ENCODE peak calls at places on chromosome 21, in seven cellular contexts. C is adipocyte, U is PC-3, X is ascending aorta, G is OCI-LY7, R is heart right ventricle, F is stomach. A is an unnamed sample.

GRCh38 chr21:46610018-46610701 is 5.3 kb upstream of the S100B start:
- DNase-seq in C (no peak), U (no peak), X (no peak), G (no peak), R (no peak), F (no peak), A (no peak)

GRCh38 chr21:46662765-46663500 is 27.5 kb downstream of the PRMT2 start:
- DNase-seq in C (no peak), U (no peak), X (no peak), G (no peak), R (no peak), F (no peak), A (no peak)

GRCh38 chr21:42254631-42255030 is 35.7 kb downstream of the ABCG1 start:
- DNase-seq in C (no peak), U (no peak), X (no peak), G (no peak), R (no peak), F (no peak), A (no peak)

GRCh38 chr21:29470397-29470796 is 171.7 kb downstream of the BACH1 start:
- DNase-seq in C (no peak), U (no peak), X (no peak), G (no peak), R (no peak), F (no peak), A (no peak)

GRCh38 chr21:42843021-42843420 is 36.3 kb downstream of the WDR4 start:
- DNase-seq in C (no peak), U (no peak), X (no peak), G (no peak), R (no peak), F (no peak), A (no peak)

GRCh38 chr21:25563399-25564116 is 43.7 kb downstream of the MRPL39 start:
- DNase-seq in C (no peak), U (no peak), X (no peak), G (no peak), R (no peak), F (no peak), A (no peak)

GRCh38 chr21:33022828-33023573 is 2.7 kb upstream of the OLIG2 start:
- DNase-seq in C (no peak), U (no peak), X (no peak), G (no peak), R (no peak), F (no peak), A (no peak)

GRCh38 chr21:36129219-36129618 is 5.7 kb upstream of the CBR3 start:
- DNase-seq in C (no peak), U (no peak), X (peak; percentile 38), G (no peak), R (no peak), F (no peak), A (no peak)

GRCh38 chr21:26966360-26966977 is 419 bp downstream of the ADAMTS5 start:
- DNase-seq in C (peak; percentile 64), U (no peak), X (peak; percentile 63), G (no peak), R (no peak), F (no peak), A (peak; percentile 65)

DNA sequence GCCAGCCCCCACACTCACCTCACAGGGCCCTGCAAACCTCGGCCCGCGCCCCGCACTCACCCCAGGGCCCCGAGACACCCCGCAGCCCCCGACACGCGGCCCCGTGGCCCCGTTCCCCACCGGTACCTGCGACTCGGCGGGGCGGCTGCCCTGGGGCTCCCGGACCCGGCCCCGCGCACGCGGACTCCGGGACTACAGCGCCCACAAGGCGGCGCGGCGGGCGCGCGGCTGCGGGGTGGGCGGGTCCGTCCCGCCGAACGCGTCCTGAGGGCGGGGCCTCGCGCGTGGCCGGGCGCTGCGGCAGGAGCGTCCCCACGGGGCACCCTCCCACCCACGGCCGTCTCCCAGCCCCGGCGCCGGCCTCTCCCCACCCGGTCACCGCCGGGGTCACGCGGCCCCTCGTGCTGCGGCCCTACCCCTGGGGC is at the start of gene SLC19A1:
- DNase-seq in C (peak; percentile 88), U (peak; percentile 77), X (peak; percentile 79), G (peak; percentile 73), R (peak; percentile 46), F (peak; percentile 79), A (peak; percentile 40)
- H3K4me1 ChIP-seq in C (peaks cover 18% of the 10 kb centered on the region), U (peaks cover 17% of the 10 kb centered on the region), X (no peaks in the 10 kb centered on the region), G (no peaks in the 10 kb centered on the region), R (peaks cover 14% of the 10 kb centered on the region), F (peaks cover 46% of the 10 kb centered on the region), A (peaks cover 18% of the 10 kb centered on the region)

GRCh38 chr21:40793057-40793456 is 53.9 kb downstream of the DSCAM start:
- DNase-seq in C (peak; percentile 26), U (no peak), X (no peak), G (no peak), R (no peak), F (no peak), A (no peak)
- H3K4me1 ChIP-seq in C (no peaks in the 10 kb centered on the region), U (no peaks in the 10 kb centered on the region), X (no peaks in the 10 kb centered on the region), G (no peaks in the 10 kb centered on the region), R (no peaks in the 10 kb centered on the region), F (no peaks in the 10 kb centered on the region), A (no peaks in the 10 kb centered on the region)

GRCh38 chr21:44328242-44328895 is 10.8 kb downstream of the CFAP410 start:
- DNase-seq in C (no peak), U (no peak), X (no peak), G (no peak), R (no peak), F (no peak), A (no peak)
- H3K4me1 ChIP-seq in C (no peaks in the 10 kb centered on the region), U (no peaks in the 10 kb centered on the region), X (no peaks in the 10 kb centered on the region), G (no peaks in the 10 kb centered on the region), R (no peaks in the 10 kb centered on the region), F (no peaks in the 10 kb centered on the region), A (no peaks in the 10 kb centered on the region)

GRCh38 chr21:39888848-39889247 is 21.6 kb downstream of the PCP4 start:
- DNase-seq in C (no peak), U (no peak), X (no peak), G (no peak), R (no peak), F (no peak), A (no peak)
- H3K4me1 ChIP-seq in C (peaks cover 8% of the 10 kb centered on the region), U (no peaks in the 10 kb centered on the region), X (peaks cover 3% of the 10 kb centered on the region), G (no peaks in the 10 kb centered on the region), R (no peaks in the 10 kb centered on the region), F (no peaks in the 10 kb centered on the region), A (no peaks in the 10 kb centered on the region)

GRCh38 chr21:34075760-34076159 is 2.4 kb downstream of the MRPS6 start:
- DNase-seq in C (peak; percentile 19), U (no peak), X (no peak), G (no peak), R (no peak), F (no peak), A (no peak)

GRCh38 chr21:34080693-34081092 is 7.3 kb downstream of the MRPS6 start:
- DNase-seq in C (no peak), U (peak; percentile 34), X (no peak), G (no peak), R (no peak), F (no peak), A (no peak)

GRCh38 chr21:34076835-34077234 is 3.5 kb downstream of the MRPS6 start:
- DNase-seq in C (no peak), U (no peak), X (no peak), G (no peak), R (no peak), F (no peak), A (no peak)

GRCh38 chr21:34077888-34078287 is 4.5 kb downstream of the MRPS6 start:
- DNase-seq in C (no peak), U (no peak), X (no peak), G (no peak), R (no peak), F (no peak), A (no peak)

GRCh38 chr21:34078915-34079314 is 5.5 kb downstream of the MRPS6 start:
- DNase-seq in C (no peak), U (peak; percentile 25), X (no peak), G (no peak), R (no peak), F (no peak), A (no peak)
- H3K4me1 ChIP-seq in C (peaks cover 65% of the 10 kb centered on the region), U (peaks cover 53% of the 10 kb centered on the region), X (peaks cover 14% of the 10 kb centered on the region), G (peaks cover 38% of the 10 kb centered on the region), R (peaks cover 40% of the 10 kb centered on the region), F (peaks cover 91% of the 10 kb centered on the region), A (peaks cover 47% of the 10 kb centered on the region)

DNA sequence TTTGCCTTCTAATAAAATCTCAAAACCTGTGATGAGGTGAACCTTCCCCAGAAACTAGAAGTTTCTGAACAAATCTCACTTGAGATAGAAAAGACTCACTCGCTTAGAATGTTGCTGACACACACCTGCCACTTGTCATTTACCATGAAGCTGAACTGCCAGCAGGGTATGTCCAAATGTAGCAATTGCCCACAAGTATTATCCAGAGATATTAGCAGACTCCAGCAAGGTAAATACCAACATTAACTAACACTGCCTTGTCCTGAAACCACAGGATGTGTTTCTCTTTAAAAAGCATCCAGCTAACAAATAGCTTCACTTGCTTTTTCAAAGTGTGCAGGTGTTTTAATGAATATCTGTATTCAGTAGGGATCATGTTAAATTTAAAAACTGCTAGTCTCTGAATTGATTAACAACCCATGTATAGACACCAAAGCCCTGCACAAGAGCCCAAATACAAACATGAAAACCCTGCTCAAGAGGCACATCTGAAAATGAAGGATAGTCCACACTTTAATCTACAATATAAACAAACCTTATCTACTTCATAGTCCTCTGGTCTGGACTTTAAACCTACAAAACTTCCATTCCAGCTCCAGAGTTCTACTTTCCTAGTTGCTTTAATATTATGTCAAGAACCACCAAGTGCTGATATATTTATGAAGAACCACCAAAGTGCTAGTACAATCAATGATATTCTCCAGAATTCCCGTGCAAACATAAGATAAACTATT is 19.3 kb downstream of the KRTAP8-1 start:
- DNase-seq in C (no peak), U (no peak), X (no peak), G (no peak), R (no peak), F (no peak), A (no peak)
- H3K4me1 ChIP-seq in C (no peaks in the 10 kb centered on the region), U (no peaks in the 10 kb centered on the region), X (no peaks in the 10 kb centered on the region), G (no peaks in the 10 kb centered on the region), R (no peaks in the 10 kb centered on the region), F (no peaks in the 10 kb centered on the region), A (no peaks in the 10 kb centered on the region)

DNA sequence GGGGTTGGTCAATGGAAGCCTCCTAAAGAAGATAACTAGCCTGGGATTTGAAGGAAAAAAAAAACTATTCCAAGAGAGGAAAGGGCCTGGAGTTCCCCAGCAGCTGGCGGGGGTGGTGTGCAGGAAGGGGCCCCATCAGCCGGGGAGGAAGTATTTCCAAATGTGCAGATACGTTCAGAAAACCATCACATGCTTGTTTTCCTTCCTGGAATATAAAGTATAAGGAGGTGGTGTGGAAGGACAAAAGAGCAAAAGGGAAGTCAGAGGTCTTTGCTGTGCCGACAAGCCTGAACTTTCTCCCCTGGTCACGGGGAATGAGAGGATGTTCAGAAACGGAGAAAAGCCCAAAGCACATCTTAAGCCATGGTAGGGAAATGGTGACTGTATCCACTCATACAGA is 72.0 kb upstream of the BACE2 start:
- DNase-seq in C (no peak), U (no peak), X (no peak), G (no peak), R (peak; percentile 13), F (no peak), A (no peak)
- H3K4me1 ChIP-seq in C (no peaks in the 10 kb centered on the region), U (no peaks in the 10 kb centered on the region), X (no peaks in the 10 kb centered on the region), G (no peaks in the 10 kb centered on the region), R (no peaks in the 10 kb centered on the region), F (no peaks in the 10 kb centered on the region), A (no peaks in the 10 kb centered on the region)

A was measured in tibial artery.